ENCODE peak calls at places on chromosomes 11 and 22, in seven cellular contexts. One of them, this sample, is unnamed.

GRCh38 chr11:128963744-128964340 is 21.2 kb upstream of the TP53AIP1 start:
- DNase-seq in GM13976: no peak
- DNase-seq in neural crest cell: no peak
- DNase-seq in OCI-LY7: no peak
- DNase-seq in fibroblast of mammary gland: no peak
- DNase-seq in adrenal gland: no peak
- DNase-seq in endothelial cell: no peak
- DNase-seq in this sample: no peak

GRCh38 chr22:36563444-36563843 is 34.5 kb upstream of the EIF3D start:
- DNase-seq in GM13976: no peak
- DNase-seq in neural crest cell: no peak
- DNase-seq in OCI-LY7: no peak
- DNase-seq in fibroblast of mammary gland: no peak
- DNase-seq in adrenal gland: no peak
- DNase-seq in endothelial cell: no peak
- DNase-seq in this sample: no peak

GRCh38 chr11:87417951-87418350 is 380.2 kb downstream of the TMEM135 start:
- DNase-seq in GM13976: no peak
- DNase-seq in neural crest cell: no peak
- DNase-seq in OCI-LY7: no peak
- DNase-seq in fibroblast of mammary gland: no peak
- DNase-seq in adrenal gland: no peak
- DNase-seq in endothelial cell: no peak
- DNase-seq in this sample: no peak

GRCh38 chr11:1640076-1640946 is 10.7 kb downstream of the KRTAP5-5 start:
- DNase-seq in GM13976: peak
- DNase-seq in neural crest cell: peak
- DNase-seq in OCI-LY7: peak
- DNase-seq in fibroblast of mammary gland: peak
- DNase-seq in adrenal gland: no peak
- DNase-seq in endothelial cell: peak
- DNase-seq in this sample: peak

GRCh38 chr11:65646921-65647701 is 9.2 kb downstream of the SIPA1 start:
- DNase-seq in GM13976: no peak
- DNase-seq in neural crest cell: no peak
- DNase-seq in OCI-LY7: no peak
- DNase-seq in fibroblast of mammary gland: peak
- DNase-seq in adrenal gland: peak
- DNase-seq in endothelial cell: peak
- DNase-seq in this sample: peak

GRCh38 chr11:59365621-59366020 is 6.9 kb downstream of the OR5AN1 start:
- DNase-seq in GM13976: no peak
- DNase-seq in neural crest cell: no peak
- DNase-seq in OCI-LY7: no peak
- DNase-seq in fibroblast of mammary gland: no peak
- DNase-seq in adrenal gland: no peak
- DNase-seq in endothelial cell: no peak
- DNase-seq in this sample: no peak

GRCh38 chr11:61536676-61537270 is 28.2 kb downstream of the LRRC10B start:
- DNase-seq in GM13976: no peak
- DNase-seq in neural crest cell: no peak
- DNase-seq in OCI-LY7: no peak
- DNase-seq in fibroblast of mammary gland: no peak
- DNase-seq in adrenal gland: no peak
- DNase-seq in endothelial cell: no peak
- DNase-seq in this sample: no peak

GRCh38 chr22:42340695-42341383 is 70.4 kb upstream of the TCF20 start:
- DNase-seq in GM13976: no peak
- DNase-seq in neural crest cell: no peak
- DNase-seq in OCI-LY7: no peak
- DNase-seq in fibroblast of mammary gland: no peak
- DNase-seq in adrenal gland: no peak
- DNase-seq in endothelial cell: peak
- DNase-seq in this sample: peak

GRCh38 chr22:43393845-43394474 is 17.9 kb upstream of the MPPED1 start:
- DNase-seq in GM13976: no peak
- DNase-seq in neural crest cell: no peak
- DNase-seq in OCI-LY7: no peak
- DNase-seq in fibroblast of mammary gland: no peak
- DNase-seq in adrenal gland: no peak
- DNase-seq in endothelial cell: no peak
- DNase-seq in this sample: no peak

GRCh38 chr22:17095538-17095937 is 10.7 kb downstream of the IL17RA start:
- DNase-seq in GM13976: peak
- DNase-seq in neural crest cell: no peak
- DNase-seq in OCI-LY7: no peak
- DNase-seq in fibroblast of mammary gland: no peak
- DNase-seq in adrenal gland: no peak
- DNase-seq in endothelial cell: peak
- DNase-seq in this sample: peak

GRCh38 chr11:109730669-109731068 is 308.7 kb downstream of the C11orf87 start:
- DNase-seq in GM13976: no peak
- DNase-seq in neural crest cell: no peak
- DNase-seq in OCI-LY7: no peak
- DNase-seq in fibroblast of mammary gland: no peak
- DNase-seq in adrenal gland: no peak
- DNase-seq in endothelial cell: no peak
- DNase-seq in this sample: no peak

GRCh38 chr22:48740731-48741405 is 1086.8 kb downstream of the BRD1 start:
- DNase-seq in GM13976: no peak
- DNase-seq in neural crest cell: no peak
- DNase-seq in OCI-LY7: no peak
- DNase-seq in fibroblast of mammary gland: no peak
- DNase-seq in adrenal gland: no peak
- DNase-seq in endothelial cell: no peak
- DNase-seq in this sample: no peak

GRCh38 chr11:2944953-2945756 is 15.9 kb upstream of the PHLDA2 start:
- DNase-seq in GM13976: no peak
- DNase-seq in neural crest cell: peak
- DNase-seq in OCI-LY7: no peak
- DNase-seq in fibroblast of mammary gland: peak
- DNase-seq in adrenal gland: peak
- DNase-seq in endothelial cell: peak
- DNase-seq in this sample: peak

GRCh38 chr11:25052844-25053243 is 556.0 kb downstream of the LUZP2 start:
- DNase-seq in GM13976: no peak
- DNase-seq in neural crest cell: no peak
- DNase-seq in OCI-LY7: no peak
- DNase-seq in fibroblast of mammary gland: no peak
- DNase-seq in adrenal gland: no peak
- DNase-seq in endothelial cell: no peak
- DNase-seq in this sample: no peak

GRCh38 chr11:60762851-60763691 is 6.4 kb downstream of the MS4A15 start:
- DNase-seq in GM13976: peak
- DNase-seq in neural crest cell: no peak
- DNase-seq in OCI-LY7: peak
- DNase-seq in fibroblast of mammary gland: no peak
- DNase-seq in adrenal gland: no peak
- DNase-seq in endothelial cell: no peak
- DNase-seq in this sample: no peak

GRCh38 chr22:44698531-44699421 is 3.2 kb upstream of the PRR5 start:
- DNase-seq in GM13976: no peak
- DNase-seq in neural crest cell: no peak
- DNase-seq in OCI-LY7: no peak
- DNase-seq in fibroblast of mammary gland: peak
- DNase-seq in adrenal gland: no peak
- DNase-seq in endothelial cell: no peak
- DNase-seq in this sample: peak

GRCh38 chr11:10197091-10197490 is 96.9 kb downstream of the SBF2 start:
- DNase-seq in GM13976: no peak
- DNase-seq in neural crest cell: no peak
- DNase-seq in OCI-LY7: no peak
- DNase-seq in fibroblast of mammary gland: peak
- DNase-seq in adrenal gland: no peak
- DNase-seq in endothelial cell: no peak
- DNase-seq in this sample: no peak

GRCh38 chr11:47373876-47374820 is 4.2 kb downstream of the SPI1 start:
- DNase-seq in GM13976: peak
- DNase-seq in neural crest cell: peak
- DNase-seq in OCI-LY7: peak
- DNase-seq in fibroblast of mammary gland: peak
- DNase-seq in adrenal gland: peak
- DNase-seq in endothelial cell: peak
- DNase-seq in this sample: peak

GRCh38 chr22:27434898-27435297 is 366.7 kb downstream of the MN1 start:
- DNase-seq in GM13976: no peak
- DNase-seq in neural crest cell: no peak
- DNase-seq in OCI-LY7: no peak
- DNase-seq in fibroblast of mammary gland: no peak
- DNase-seq in adrenal gland: no peak
- DNase-seq in endothelial cell: no peak
- DNase-seq in this sample: no peak

GRCh38 chr11:69705901-69706787 is 2.3 kb upstream of the FGF19 start:
- DNase-seq in GM13976: no peak
- DNase-seq in neural crest cell: no peak
- DNase-seq in OCI-LY7: no peak
- DNase-seq in fibroblast of mammary gland: no peak
- DNase-seq in adrenal gland: no peak
- DNase-seq in endothelial cell: no peak
- DNase-seq in this sample: peak

GRCh38 chr11:69891421-69892236 is 72.4 kb upstream of the FGF3 start:
- DNase-seq in GM13976: no peak
- DNase-seq in neural crest cell: no peak
- DNase-seq in OCI-LY7: no peak
- DNase-seq in fibroblast of mammary gland: no peak
- DNase-seq in adrenal gland: peak
- DNase-seq in endothelial cell: no peak
- DNase-seq in this sample: no peak

GRCh38 chr22:19554834-19555404 is 30.7 kb upstream of the CLDN5 start:
- DNase-seq in GM13976: no peak
- DNase-seq in neural crest cell: no peak
- DNase-seq in OCI-LY7: no peak
- DNase-seq in fibroblast of mammary gland: peak
- DNase-seq in adrenal gland: peak
- DNase-seq in endothelial cell: peak
- DNase-seq in this sample: peak

GRCh38 chr11:58905141-58905715 is 34.1 kb upstream of the GLYATL1 start:
- DNase-seq in GM13976: peak
- DNase-seq in neural crest cell: peak
- DNase-seq in OCI-LY7: no peak
- DNase-seq in fibroblast of mammary gland: peak
- DNase-seq in adrenal gland: no peak
- DNase-seq in endothelial cell: peak
- DNase-seq in this sample: peak

GRCh38 chr11:128520206-128520885 is 67.0 kb downstream of the ETS1 start:
- DNase-seq in GM13976: no peak
- DNase-seq in neural crest cell: no peak
- DNase-seq in OCI-LY7: peak
- DNase-seq in fibroblast of mammary gland: peak
- DNase-seq in adrenal gland: no peak
- DNase-seq in endothelial cell: no peak
- DNase-seq in this sample: no peak

GRCh38 chr11:97140885-97141494 is 751.2 kb downstream of the JRKL start:
- DNase-seq in GM13976: no peak
- DNase-seq in neural crest cell: no peak
- DNase-seq in OCI-LY7: peak
- DNase-seq in fibroblast of mammary gland: peak
- DNase-seq in adrenal gland: no peak
- DNase-seq in endothelial cell: peak
- DNase-seq in this sample: no peak

GRCh38 chr22:22700631-22701030 is 56.2 kb downstream of the GGTLC2 start:
- DNase-seq in GM13976: no peak
- DNase-seq in neural crest cell: no peak
- DNase-seq in OCI-LY7: no peak
- DNase-seq in fibroblast of mammary gland: no peak
- DNase-seq in adrenal gland: no peak
- DNase-seq in endothelial cell: no peak
- DNase-seq in this sample: no peak

GRCh38 chr22:22704156-22704946 is 59.9 kb downstream of the GGTLC2 start:
- DNase-seq in GM13976: no peak
- DNase-seq in neural crest cell: no peak
- DNase-seq in OCI-LY7: peak
- DNase-seq in fibroblast of mammary gland: no peak
- DNase-seq in adrenal gland: no peak
- DNase-seq in endothelial cell: no peak
- DNase-seq in this sample: no peak

GRCh38 chr22:22702874-22703570 is 58.6 kb downstream of the GGTLC2 start:
- DNase-seq in GM13976: no peak
- DNase-seq in neural crest cell: no peak
- DNase-seq in OCI-LY7: no peak
- DNase-seq in fibroblast of mammary gland: no peak
- DNase-seq in adrenal gland: no peak
- DNase-seq in endothelial cell: no peak
- DNase-seq in this sample: no peak

GRCh38 chr22:22703715-22704114 is 59.3 kb downstream of the GGTLC2 start:
- DNase-seq in GM13976: no peak
- DNase-seq in neural crest cell: no peak
- DNase-seq in OCI-LY7: no peak
- DNase-seq in fibroblast of mammary gland: peak
- DNase-seq in adrenal gland: no peak
- DNase-seq in endothelial cell: no peak
- DNase-seq in this sample: no peak

GRCh38 chr22:22702159-22702873 is 57.9 kb downstream of the GGTLC2 start:
- DNase-seq in GM13976: no peak
- DNase-seq in neural crest cell: no peak
- DNase-seq in OCI-LY7: peak
- DNase-seq in fibroblast of mammary gland: peak
- DNase-seq in adrenal gland: no peak
- DNase-seq in endothelial cell: peak
- DNase-seq in this sample: no peak
- TF ChIP-seq CTCF in GM13976: peak
- TF ChIP-seq CTCF in neural crest cell: peak
- TF ChIP-seq CTCF in OCI-LY7: peak
- TF ChIP-seq CTCF in fibroblast of mammary gland: peak
- TF ChIP-seq CTCF in adrenal gland: peak
- TF ChIP-seq CTCF in endothelial cell: no peak
- TF ChIP-seq CTCF in this sample: peak

DNA sequence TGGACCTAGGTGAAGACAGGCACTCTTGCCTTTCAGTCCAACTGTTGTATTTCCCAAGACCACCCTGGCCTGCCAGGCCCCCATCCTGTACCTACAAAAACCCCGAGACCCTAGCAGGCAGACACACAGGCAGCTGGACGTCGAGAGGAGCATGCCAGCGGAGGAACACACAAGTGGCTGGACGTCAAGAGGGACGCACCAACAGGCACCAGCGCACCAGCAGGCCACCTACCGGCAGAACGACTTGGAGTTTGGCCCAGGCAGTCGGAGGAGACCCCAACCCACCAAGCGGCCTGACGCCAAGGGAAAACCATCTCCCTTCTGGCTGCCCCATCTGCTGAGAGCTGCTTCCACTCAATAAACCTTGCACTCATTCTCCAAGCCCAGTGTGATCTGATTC is 1883.4 kb upstream of the RAG2 start:
- DNase-seq in GM13976: no peak
- DNase-seq in neural crest cell: no peak
- DNase-seq in OCI-LY7: no peak
- DNase-seq in fibroblast of mammary gland: no peak
- DNase-seq in adrenal gland: no peak
- DNase-seq in endothelial cell: no peak
- DNase-seq in this sample: no peak
- TF ChIP-seq CTCF in GM13976: no peak
- TF ChIP-seq CTCF in neural crest cell: no peak
- TF ChIP-seq CTCF in OCI-LY7: no peak
- TF ChIP-seq CTCF in fibroblast of mammary gland: no peak
- TF ChIP-seq CTCF in adrenal gland: no peak
- TF ChIP-seq CTCF in endothelial cell: no peak
- TF ChIP-seq CTCF in this sample: no peak

GRCh38 chr22:40232624-40233023 is 54.9 kb downstream of the TNRC6B start:
- DNase-seq in GM13976: no peak
- DNase-seq in neural crest cell: no peak
- DNase-seq in OCI-LY7: no peak
- DNase-seq in fibroblast of mammary gland: no peak
- DNase-seq in adrenal gland: no peak
- DNase-seq in endothelial cell: no peak
- DNase-seq in this sample: no peak
- TF ChIP-seq CTCF in GM13976: no peak
- TF ChIP-seq CTCF in neural crest cell: no peak
- TF ChIP-seq CTCF in OCI-LY7: no peak
- TF ChIP-seq CTCF in fibroblast of mammary gland: no peak
- TF ChIP-seq CTCF in adrenal gland: no peak
- TF ChIP-seq CTCF in endothelial cell: no peak
- TF ChIP-seq CTCF in this sample: no peak

GRCh38 chr22:49959782-49960158 is 802 bp upstream of the PIM3 start:
- DNase-seq in GM13976: no peak
- DNase-seq in neural crest cell: no peak
- DNase-seq in OCI-LY7: no peak
- DNase-seq in fibroblast of mammary gland: peak
- DNase-seq in adrenal gland: no peak
- DNase-seq in endothelial cell: no peak
- DNase-seq in this sample: no peak
- TF ChIP-seq CTCF in GM13976: no peak
- TF ChIP-seq CTCF in neural crest cell: no peak
- TF ChIP-seq CTCF in OCI-LY7: peak
- TF ChIP-seq CTCF in fibroblast of mammary gland: no peak
- TF ChIP-seq CTCF in adrenal gland: peak
- TF ChIP-seq CTCF in endothelial cell: no peak
- TF ChIP-seq CTCF in this sample: no peak

This sample was measured in nephron progenitor cell.